ENCODE peak calls at places on chromosomes 2 and 18, in four cellular contexts. One of them, this sample, is unnamed. For H3K4me1, the result is how much of the 10 kb centered on the place peaks cover.

GRCh38 chr2:25041307-25041927 is 459 bp upstream of the EFR3B start:
- DNase-seq in mucosa of descending colon: peak
- DNase-seq in OCI-LY7: peak
- DNase-seq in endothelial cell of umbilical vein: peak
- DNase-seq in this sample: peak

GRCh38 chr18:46335551-46336059 is 231.4 kb downstream of the HAUS1 start:
- DNase-seq in mucosa of descending colon: no peak
- DNase-seq in OCI-LY7: no peak
- DNase-seq in endothelial cell of umbilical vein: no peak
- DNase-seq in this sample: no peak

GRCh38 chr2:169928463-169928864 is 101.2 kb downstream of the UBR3 start:
- DNase-seq in mucosa of descending colon: no peak
- DNase-seq in OCI-LY7: peak
- DNase-seq in endothelial cell of umbilical vein: peak
- DNase-seq in this sample: no peak

GRCh38 chr2:190318931-190319556 is 582 bp downstream of the HIBCH start:
- DNase-seq in mucosa of descending colon: peak
- DNase-seq in OCI-LY7: peak
- DNase-seq in endothelial cell of umbilical vein: peak
- DNase-seq in this sample: no peak

GRCh38 chr2:53787255-53787910 is 539 bp downstream of the ERLEC1 start:
- DNase-seq in mucosa of descending colon: no peak
- DNase-seq in OCI-LY7: peak
- DNase-seq in endothelial cell of umbilical vein: peak
- DNase-seq in this sample: peak

GRCh38 chr2:74066491-74067203 is 81.1 kb downstream of the BOLA3 start:
- DNase-seq in mucosa of descending colon: no peak
- DNase-seq in OCI-LY7: no peak
- DNase-seq in endothelial cell of umbilical vein: peak
- DNase-seq in this sample: no peak

GRCh38 chr2:65313126-65313953 is 85.7 kb downstream of the ACTR2 start:
- DNase-seq in mucosa of descending colon: no peak
- DNase-seq in OCI-LY7: no peak
- DNase-seq in endothelial cell of umbilical vein: no peak
- DNase-seq in this sample: no peak

GRCh38 chr2:128408349-128409305 is 90.0 kb upstream of the HS6ST1 start:
- DNase-seq in mucosa of descending colon: no peak
- DNase-seq in OCI-LY7: no peak
- DNase-seq in endothelial cell of umbilical vein: peak
- DNase-seq in this sample: peak

GRCh38 chr2:26347286-26347865 is 787 bp upstream of the ADGRF3 start:
- DNase-seq in mucosa of descending colon: no peak
- DNase-seq in OCI-LY7: peak
- DNase-seq in endothelial cell of umbilical vein: no peak
- DNase-seq in this sample: no peak

GRCh38 chr18:79258447-79258846 is 137.3 kb upstream of the NFATC1 start:
- DNase-seq in mucosa of descending colon: no peak
- DNase-seq in OCI-LY7: peak
- DNase-seq in endothelial cell of umbilical vein: no peak
- DNase-seq in this sample: no peak

GRCh38 chr2:225076125-225076524 is 33.9 kb upstream of the DOCK10 start:
- DNase-seq in mucosa of descending colon: no peak
- DNase-seq in OCI-LY7: no peak
- DNase-seq in endothelial cell of umbilical vein: no peak
- DNase-seq in this sample: no peak

GRCh38 chr2:125169022-125169763 is 1144.1 kb downstream of the CNTNAP5 start:
- DNase-seq in mucosa of descending colon: no peak
- DNase-seq in OCI-LY7: no peak
- DNase-seq in endothelial cell of umbilical vein: no peak
- DNase-seq in this sample: no peak

GRCh38 chr2:188050716-188051115 is 241.0 kb upstream of the GULP1 start:
- DNase-seq in mucosa of descending colon: no peak
- DNase-seq in OCI-LY7: no peak
- DNase-seq in endothelial cell of umbilical vein: no peak
- DNase-seq in this sample: no peak

GRCh38 chr2:193861557-193861956 is 1666.8 kb upstream of the TMEFF2 start:
- DNase-seq in mucosa of descending colon: no peak
- DNase-seq in OCI-LY7: no peak
- DNase-seq in endothelial cell of umbilical vein: no peak
- DNase-seq in this sample: no peak

GRCh38 chr18:79872852-79873444 is 75.2 kb downstream of the KCNG2 start:
- DNase-seq in mucosa of descending colon: no peak
- DNase-seq in OCI-LY7: no peak
- DNase-seq in endothelial cell of umbilical vein: no peak
- DNase-seq in this sample: no peak

GRCh38 chr2:119234021-119235019 is 10.7 kb downstream of the STEAP3 start:
- DNase-seq in mucosa of descending colon: no peak
- DNase-seq in OCI-LY7: peak
- DNase-seq in endothelial cell of umbilical vein: peak
- DNase-seq in this sample: no peak

GRCh38 chr2:166361351-166362153 is 14.2 kb downstream of the SCN9A start:
- DNase-seq in mucosa of descending colon: no peak
- DNase-seq in OCI-LY7: peak
- DNase-seq in endothelial cell of umbilical vein: peak
- DNase-seq in this sample: no peak

GRCh38 chr2:10970666-10971065 is 58.9 kb downstream of the KCNF1 start:
- DNase-seq in mucosa of descending colon: no peak
- DNase-seq in OCI-LY7: no peak
- DNase-seq in endothelial cell of umbilical vein: no peak
- DNase-seq in this sample: no peak

GRCh38 chr2:85394256-85394655 is 15.9 kb downstream of the CAPG start:
- DNase-seq in mucosa of descending colon: no peak
- DNase-seq in OCI-LY7: no peak
- DNase-seq in endothelial cell of umbilical vein: no peak
- DNase-seq in this sample: peak

GRCh38 chr2:202965810-202966454 is 48.7 kb upstream of the NBEAL1 start:
- DNase-seq in mucosa of descending colon: no peak
- DNase-seq in OCI-LY7: no peak
- DNase-seq in endothelial cell of umbilical vein: peak
- DNase-seq in this sample: no peak

GRCh38 chr2:98647636-98648035 is 39.2 kb downstream of the UNC50 start:
- DNase-seq in mucosa of descending colon: no peak
- DNase-seq in OCI-LY7: no peak
- DNase-seq in endothelial cell of umbilical vein: no peak
- DNase-seq in this sample: no peak

GRCh38 chr2:61460168-61460567 is 10.7 kb downstream of the USP34 start:
- DNase-seq in mucosa of descending colon: no peak
- DNase-seq in OCI-LY7: no peak
- DNase-seq in endothelial cell of umbilical vein: peak
- DNase-seq in this sample: no peak

GRCh38 chr2:202494300-202494699 is 118.2 kb downstream of the BMPR2 start:
- DNase-seq in mucosa of descending colon: no peak
- DNase-seq in OCI-LY7: no peak
- DNase-seq in endothelial cell of umbilical vein: peak
- DNase-seq in this sample: no peak

GRCh38 chr2:172066394-172066863 is 18.9 kb upstream of the DLX1 start:
- DNase-seq in mucosa of descending colon: no peak
- DNase-seq in OCI-LY7: no peak
- DNase-seq in endothelial cell of umbilical vein: no peak
- DNase-seq in this sample: no peak

GRCh38 chr2:12502759-12503158 is 214.0 kb upstream of the TRIB2 start:
- DNase-seq in mucosa of descending colon: no peak
- DNase-seq in OCI-LY7: no peak
- DNase-seq in endothelial cell of umbilical vein: no peak
- DNase-seq in this sample: no peak

GRCh38 chr2:51000849-51001617 is 30.9 kb downstream of the NRXN1 start:
- DNase-seq in mucosa of descending colon: no peak
- DNase-seq in OCI-LY7: no peak
- DNase-seq in endothelial cell of umbilical vein: no peak
- DNase-seq in this sample: no peak

GRCh38 chr18:49849331-49850217 is 36.2 kb upstream of the ACAA2 start:
- DNase-seq in mucosa of descending colon: peak
- DNase-seq in OCI-LY7: no peak
- DNase-seq in endothelial cell of umbilical vein: peak
- DNase-seq in this sample: no peak

GRCh38 chr18:41144444-41144843 is 810.6 kb upstream of the PIK3C3 start:
- DNase-seq in mucosa of descending colon: no peak
- DNase-seq in OCI-LY7: no peak
- DNase-seq in endothelial cell of umbilical vein: no peak
- DNase-seq in this sample: no peak

GRCh38 chr2:190679813-190680591 is 31.1 kb downstream of the NAB1 start:
- DNase-seq in mucosa of descending colon: peak
- DNase-seq in OCI-LY7: peak
- DNase-seq in endothelial cell of umbilical vein: no peak
- DNase-seq in this sample: peak

GRCh38 chr18:62788891-62789290 is 73.5 kb downstream of the PHLPP1 start:
- DNase-seq in mucosa of descending colon: no peak
- DNase-seq in OCI-LY7: no peak
- DNase-seq in endothelial cell of umbilical vein: no peak
- DNase-seq in this sample: no peak

GRCh38 chr2:75545387-75545786 is 15.4 kb downstream of the EVA1A start:
- DNase-seq in mucosa of descending colon: no peak
- DNase-seq in OCI-LY7: no peak
- DNase-seq in endothelial cell of umbilical vein: no peak
- DNase-seq in this sample: no peak

GRCh38 chr18:47658498-47658897 is 272.0 kb downstream of the SMAD2 start:
- DNase-seq in mucosa of descending colon: no peak
- DNase-seq in OCI-LY7: no peak
- DNase-seq in endothelial cell of umbilical vein: no peak
- DNase-seq in this sample: no peak

GRCh38 chr18:63592506-63592905 is 5.4 kb downstream of the SERPINB13 start:
- DNase-seq in mucosa of descending colon: no peak
- DNase-seq in OCI-LY7: no peak
- DNase-seq in endothelial cell of umbilical vein: no peak
- DNase-seq in this sample: no peak

GRCh38 chr2:236985940-236986339 is 99.7 kb upstream of the COPS8 start:
- DNase-seq in mucosa of descending colon: no peak
- DNase-seq in OCI-LY7: no peak
- DNase-seq in endothelial cell of umbilical vein: peak
- DNase-seq in this sample: no peak

GRCh38 chr18:48345596-48345995 is 63.6 kb downstream of the ZBTB7C start:
- DNase-seq in mucosa of descending colon: peak
- DNase-seq in OCI-LY7: no peak
- DNase-seq in endothelial cell of umbilical vein: no peak
- DNase-seq in this sample: no peak

DNA sequence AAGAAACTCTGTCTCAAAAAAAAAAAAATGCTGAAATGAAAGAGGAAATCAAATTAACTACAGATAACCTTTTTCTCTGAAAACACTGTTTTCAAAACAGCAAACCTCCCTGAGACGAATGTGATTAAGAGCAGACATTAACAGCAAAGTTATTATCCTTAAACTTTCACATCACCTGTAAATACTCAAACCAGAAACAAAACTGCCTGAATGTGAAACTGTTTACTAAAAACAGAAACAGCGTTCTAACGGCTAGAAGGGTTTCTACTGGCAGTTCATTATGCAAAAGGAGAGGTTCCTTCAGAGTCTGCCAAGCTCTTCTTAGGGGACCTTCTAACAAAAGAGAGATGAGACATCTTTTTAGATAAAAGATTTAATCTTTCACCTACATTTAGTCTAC is 45.9 kb downstream of the PNO1 start:
- DNase-seq in mucosa of descending colon: no peak
- DNase-seq in OCI-LY7: peak
- DNase-seq in endothelial cell of umbilical vein: no peak
- DNase-seq in this sample: no peak
- H3K4me3 ChIP-seq in mucosa of descending colon: no peak
- H3K4me3 ChIP-seq in OCI-LY7: peak
- H3K4me3 ChIP-seq in endothelial cell of umbilical vein: no peak
- H3K4me3 ChIP-seq in this sample: no peak

GRCh38 chr2:102066554-102066953 is 74.8 kb downstream of the IL1R2 start:
- DNase-seq in mucosa of descending colon: no peak
- DNase-seq in OCI-LY7: no peak
- DNase-seq in endothelial cell of umbilical vein: no peak
- DNase-seq in this sample: no peak
- H3K4me1 ChIP-seq in mucosa of descending colon: under half
- H3K4me1 ChIP-seq in OCI-LY7: under half
- H3K4me1 ChIP-seq in endothelial cell of umbilical vein: under half
- H3K4me1 ChIP-seq in this sample: half or more

DNA sequence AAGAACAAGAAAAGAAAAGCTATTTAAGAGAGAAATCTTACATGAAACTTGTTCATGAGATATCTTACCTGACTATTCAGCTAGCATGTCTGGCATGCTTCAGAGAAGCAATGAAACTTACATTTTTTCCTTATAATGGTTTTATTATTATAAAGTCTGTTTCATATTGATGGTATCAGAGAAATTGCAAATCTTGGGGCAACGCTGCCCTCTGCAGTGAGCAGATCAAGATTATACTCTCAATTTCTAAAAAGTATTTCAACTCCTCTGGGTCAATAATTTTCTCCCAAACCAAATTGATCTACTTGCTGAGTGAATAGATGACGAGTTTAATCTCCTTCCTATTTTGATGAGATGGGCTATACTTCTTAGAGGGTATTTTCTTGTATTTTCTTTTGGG is 235.6 kb downstream of the NUP35 start:
- DNase-seq in mucosa of descending colon: no peak
- DNase-seq in OCI-LY7: no peak
- DNase-seq in endothelial cell of umbilical vein: peak
- DNase-seq in this sample: no peak
- TF ChIP-seq CTCF in mucosa of descending colon: no peak
- TF ChIP-seq CTCF in OCI-LY7: peak
- TF ChIP-seq CTCF in endothelial cell of umbilical vein: no peak
- TF ChIP-seq CTCF in this sample: no peak

DNA sequence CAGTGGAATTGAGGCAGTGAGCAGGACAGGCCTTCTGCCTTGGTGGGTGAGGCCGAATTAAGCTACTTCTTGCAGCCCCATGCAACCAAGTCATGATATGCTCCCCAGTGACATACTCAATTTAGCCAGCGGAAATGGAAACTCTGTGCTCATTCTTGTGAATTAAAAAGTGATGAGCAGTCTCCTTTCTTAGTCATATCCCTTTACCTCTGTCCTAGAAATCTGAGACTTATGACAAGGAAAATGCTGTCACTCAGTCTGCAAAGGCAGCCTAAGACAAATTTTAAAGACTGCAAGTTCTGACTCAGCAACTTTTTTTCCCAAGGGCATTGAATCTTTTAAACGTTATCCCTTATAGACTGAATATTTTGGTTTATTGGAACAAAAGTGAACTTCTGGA is 218.2 kb downstream of the SH3BP4 start:
- DNase-seq in mucosa of descending colon: no peak
- DNase-seq in OCI-LY7: no peak
- DNase-seq in endothelial cell of umbilical vein: no peak
- DNase-seq in this sample: no peak
- H3K4me3 ChIP-seq in mucosa of descending colon: no peak
- H3K4me3 ChIP-seq in OCI-LY7: no peak
- H3K4me3 ChIP-seq in endothelial cell of umbilical vein: no peak
- H3K4me3 ChIP-seq in this sample: no peak

GRCh38 chr2:43328157-43328556 is 101.8 kb upstream of the ZFP36L2 start:
- DNase-seq in mucosa of descending colon: no peak
- DNase-seq in OCI-LY7: no peak
- DNase-seq in endothelial cell of umbilical vein: no peak
- DNase-seq in this sample: no peak

GRCh38 chr2:43332653-43333052 is 106.2 kb upstream of the ZFP36L2 start:
- DNase-seq in mucosa of descending colon: no peak
- DNase-seq in OCI-LY7: no peak
- DNase-seq in endothelial cell of umbilical vein: no peak
- DNase-seq in this sample: no peak

GRCh38 chr2:43327119-43327518 is 100.7 kb upstream of the ZFP36L2 start:
- DNase-seq in mucosa of descending colon: no peak
- DNase-seq in OCI-LY7: no peak
- DNase-seq in endothelial cell of umbilical vein: no peak
- DNase-seq in this sample: no peak

GRCh38 chr2:43331428-43331827 is 105.0 kb upstream of the ZFP36L2 start:
- DNase-seq in mucosa of descending colon: no peak
- DNase-seq in OCI-LY7: no peak
- DNase-seq in endothelial cell of umbilical vein: peak
- DNase-seq in this sample: no peak

GRCh38 chr2:43329637-43330036 is 103.2 kb upstream of the ZFP36L2 start:
- DNase-seq in mucosa of descending colon: no peak
- DNase-seq in OCI-LY7: no peak
- DNase-seq in endothelial cell of umbilical vein: no peak
- DNase-seq in this sample: no peak
- H3K4me1 ChIP-seq in mucosa of descending colon: under half
- H3K4me1 ChIP-seq in OCI-LY7: under half
- H3K4me1 ChIP-seq in endothelial cell of umbilical vein: under half
- H3K4me1 ChIP-seq in this sample: under half